ENCODE peak calls at places on chromosomes 3 and 15, in five cellular contexts. Z, H, U, V and N are unnamed samples.

GRCh38 chr3:188239035-188239434 is 85.1 kb downstream of the LPP start:
- DNase-seq in H (no peak), U (no peak), V (no peak), Z (no peak), N (no peak)

GRCh38 chr3:52354676-52355075 is 38.6 kb downstream of the DNAH1 start:
- DNase-seq in Z (no peak), H (no peak), V (no peak), U (no peak), N (no peak)

GRCh38 chr3:101850327-101851048 is 1.2 kb downstream of the NFKBIZ start:
- DNase-seq in V (peak; percentile 88), U (peak; percentile 79), Z (peak; percentile 56), H (peak; percentile 55), N (peak; percentile 44)

GRCh38 chr3:116087431-116087830 is 357.9 kb downstream of the LSAMP start:
- DNase-seq in U (no peak), V (no peak), Z (no peak), H (no peak), N (no peak)

GRCh38 chr15:63236272-63236671 is 41.1 kb upstream of the APH1B start:
- DNase-seq in H (no peak), Z (no peak), U (peak; percentile 68), V (peak; percentile 89), N (peak; percentile 62)

GRCh38 chr3:133989931-133990702 is 39.6 kb downstream of the SLCO2A1 start:
- DNase-seq in Z (no peak), U (no peak), V (no peak), H (no peak), N (no peak)

GRCh38 chr15:56959318-56959648 is 40.8 kb downstream of the TCF12 start:
- DNase-seq in H (no peak), U (no peak), Z (no peak), V (peak; percentile 33), N (no peak)

GRCh38 chr3:22431334-22431733 is 680.3 kb upstream of the ZNF385D start:
- DNase-seq in Z (no peak), U (no peak), V (no peak), H (no peak), N (no peak)

GRCh38 chr15:41797194-41797593 is 22.9 kb downstream of the MAPKBP1 start:
- DNase-seq in V (no peak), Z (no peak), H (no peak), U (no peak), N (no peak)

GRCh38 chr15:80478075-80478474 is 73.9 kb downstream of the ARNT2 start:
- DNase-seq in H (no peak), Z (no peak), U (peak; percentile 36), V (peak; percentile 58), N (no peak)

GRCh38 chr3:188507244-188507720 is 353.3 kb downstream of the LPP start:
- DNase-seq in V (peak; percentile 98), H (no peak), U (peak; percentile 94), Z (no peak), N (peak; percentile 59)

GRCh38 chr3:70003119-70003518 is 3.6 kb downstream of the SAMMSON start:
- DNase-seq in U (no peak), Z (no peak), V (no peak), H (no peak), N (no peak)

GRCh38 chr15:95085056-95085455 is 853.7 kb downstream of the MCTP2 start:
- DNase-seq in H (no peak), V (peak; percentile 15), Z (no peak), U (no peak), N (no peak)

GRCh38 chr15:67331676-67332075 is 77.1 kb downstream of the IQCH start:
- DNase-seq in Z (no peak), H (no peak), U (no peak), V (peak; percentile 32), N (no peak)

GRCh38 chr3:15812183-15812582 is 14.4 kb upstream of the ANKRD28 start:
- DNase-seq in Z (no peak), U (peak; percentile 69), V (peak; percentile 60), H (no peak), N (peak; percentile 38)

GRCh38 chr15:69573815-69574472 is 121.3 kb downstream of the RPLP1 start:
- DNase-seq in V (peak; percentile 74), U (peak; percentile 49), H (no peak), Z (no peak), N (no peak)

GRCh38 chr15:79035111-79035601 is 55.4 kb downstream of the RASGRF1 start:
- DNase-seq in V (peak; percentile 13), U (no peak), Z (no peak), H (no peak), N (peak; percentile 22)

GRCh38 chr3:172519740-172520139 is 3.5 kb downstream of the TNFSF10 start:
- DNase-seq in U (no peak), Z (no peak), V (no peak), H (no peak), N (no peak)

GRCh38 chr3:178507507-178508442 is 28.5 kb upstream of the KCNMB2 start:
- DNase-seq in U (no peak), H (no peak), Z (no peak), V (no peak), N (no peak)

GRCh38 chr15:77591960-77592613 is 40.6 kb downstream of the LINGO1 start:
- DNase-seq in V (no peak), Z (no peak), U (no peak), H (no peak), N (no peak)

GRCh38 chr15:34883633-34884032 is 85.9 kb downstream of the AQR start:
- DNase-seq in V (peak; percentile 4), U (no peak), H (no peak), Z (no peak), N (peak; percentile 0)

GRCh38 chr3:102125994-102126368 is 276.7 kb downstream of the NFKBIZ start:
- DNase-seq in U (no peak), V (no peak), Z (no peak), H (no peak), N (peak; percentile 24)

GRCh38 chr3:64349531-64349930 is 124.3 kb upstream of the PRICKLE2 start:
- DNase-seq in U (no peak), H (no peak), V (no peak), Z (no peak), N (no peak)